ENCODE peak calls at places on chromosome 12, in four cellular contexts. One of them, this sample, is unnamed.

GRCh38 chr12:57008113-57008687 is 1.9 kb upstream of the ZBTB39 start:
- DNase-seq in nucleus accumbens: no peak
- DNase-seq in stimulated activated CD4-positive, alpha-beta T cell treated with anti-CD3 and anti-CD28 coated beads, Interleukin-15, amount 100 ng/mL, for 1 hour: no peak
- DNase-seq in mucosa of gallbladder: no peak
- DNase-seq in this sample: no peak

GRCh38 chr12:123384318-123384993 is 524 bp downstream of the KMT5A start:
- DNase-seq in stimulated activated CD4-positive, alpha-beta T cell treated with anti-CD3 and anti-CD28 coated beads, Interleukin-15, amount 100 ng/mL, for 1 hour: no peak
- DNase-seq in mucosa of gallbladder: no peak
- DNase-seq in nucleus accumbens: no peak
- DNase-seq in this sample: peak; percentile 42

GRCh38 chr12:12788675-12789368 is 3.4 kb downstream of the APOLD1 start:
- DNase-seq in mucosa of gallbladder: peak; percentile 69
- DNase-seq in nucleus accumbens: peak; percentile 53
- DNase-seq in stimulated activated CD4-positive, alpha-beta T cell treated with anti-CD3 and anti-CD28 coated beads, Interleukin-15, amount 100 ng/mL, for 1 hour: peak; percentile 19
- DNase-seq in this sample: peak; percentile 50

GRCh38 chr12:40227447-40227846 is 2.6 kb downstream of the LRRK2 start:
- DNase-seq in mucosa of gallbladder: no peak
- DNase-seq in stimulated activated CD4-positive, alpha-beta T cell treated with anti-CD3 and anti-CD28 coated beads, Interleukin-15, amount 100 ng/mL, for 1 hour: no peak
- DNase-seq in nucleus accumbens: no peak
- DNase-seq in this sample: no peak

GRCh38 chr12:2414810-2415567 is 362.2 kb downstream of the CACNA1C start:
- DNase-seq in stimulated activated CD4-positive, alpha-beta T cell treated with anti-CD3 and anti-CD28 coated beads, Interleukin-15, amount 100 ng/mL, for 1 hour: no peak
- DNase-seq in nucleus accumbens: no peak
- DNase-seq in mucosa of gallbladder: no peak
- DNase-seq in this sample: no peak

GRCh38 chr12:93156091-93156490 is 221.6 kb upstream of the NUDT4 start:
- DNase-seq in nucleus accumbens: peak; percentile 5
- DNase-seq in mucosa of gallbladder: no peak
- DNase-seq in stimulated activated CD4-positive, alpha-beta T cell treated with anti-CD3 and anti-CD28 coated beads, Interleukin-15, amount 100 ng/mL, for 1 hour: no peak
- DNase-seq in this sample: no peak

GRCh38 chr12:66129934-66130266 is 650 bp downstream of the LLPH start:
- DNase-seq in mucosa of gallbladder: no peak
- DNase-seq in stimulated activated CD4-positive, alpha-beta T cell treated with anti-CD3 and anti-CD28 coated beads, Interleukin-15, amount 100 ng/mL, for 1 hour: no peak
- DNase-seq in nucleus accumbens: no peak
- DNase-seq in this sample: no peak

GRCh38 chr12:101414533-101415119 is 7.1 kb upstream of the ARL1 start:
- DNase-seq in nucleus accumbens: peak; percentile 0
- DNase-seq in mucosa of gallbladder: peak; percentile 54
- DNase-seq in stimulated activated CD4-positive, alpha-beta T cell treated with anti-CD3 and anti-CD28 coated beads, Interleukin-15, amount 100 ng/mL, for 1 hour: no peak
- DNase-seq in this sample: no peak

GRCh38 chr12:131371580-131372475 is 339.1 kb upstream of the SFSWAP start:
- DNase-seq in stimulated activated CD4-positive, alpha-beta T cell treated with anti-CD3 and anti-CD28 coated beads, Interleukin-15, amount 100 ng/mL, for 1 hour: no peak
- DNase-seq in mucosa of gallbladder: no peak
- DNase-seq in nucleus accumbens: no peak
- DNase-seq in this sample: no peak

GRCh38 chr12:18139254-18139653 is 49.3 kb upstream of the RERGL start:
- DNase-seq in mucosa of gallbladder: no peak
- DNase-seq in nucleus accumbens: no peak
- DNase-seq in stimulated activated CD4-positive, alpha-beta T cell treated with anti-CD3 and anti-CD28 coated beads, Interleukin-15, amount 100 ng/mL, for 1 hour: no peak
- DNase-seq in this sample: no peak

GRCh38 chr12:10904686-10905085 is 4.7 kb downstream of the TAS2R13 start:
- DNase-seq in nucleus accumbens: no peak
- DNase-seq in mucosa of gallbladder: no peak
- DNase-seq in stimulated activated CD4-positive, alpha-beta T cell treated with anti-CD3 and anti-CD28 coated beads, Interleukin-15, amount 100 ng/mL, for 1 hour: no peak
- DNase-seq in this sample: no peak

GRCh38 chr12:54959291-54960018 is 25.1 kb downstream of the TESPA1 start:
- DNase-seq in stimulated activated CD4-positive, alpha-beta T cell treated with anti-CD3 and anti-CD28 coated beads, Interleukin-15, amount 100 ng/mL, for 1 hour: no peak
- DNase-seq in nucleus accumbens: no peak
- DNase-seq in mucosa of gallbladder: no peak
- DNase-seq in this sample: no peak

GRCh38 chr12:966715-967114 is 17.2 kb upstream of the RAD52 start:
- DNase-seq in nucleus accumbens: no peak
- DNase-seq in mucosa of gallbladder: no peak
- DNase-seq in stimulated activated CD4-positive, alpha-beta T cell treated with anti-CD3 and anti-CD28 coated beads, Interleukin-15, amount 100 ng/mL, for 1 hour: no peak
- DNase-seq in this sample: no peak

GRCh38 chr12:1851126-1851791 is 30.9 kb downstream of the LRTM2 start:
- DNase-seq in nucleus accumbens: no peak
- DNase-seq in stimulated activated CD4-positive, alpha-beta T cell treated with anti-CD3 and anti-CD28 coated beads, Interleukin-15, amount 100 ng/mL, for 1 hour: no peak
- DNase-seq in mucosa of gallbladder: no peak
- DNase-seq in this sample: no peak

GRCh38 chr12:52043386-52044212 is 7.6 kb upstream of the NR4A1 start:
- DNase-seq in nucleus accumbens: peak; percentile 59
- DNase-seq in stimulated activated CD4-positive, alpha-beta T cell treated with anti-CD3 and anti-CD28 coated beads, Interleukin-15, amount 100 ng/mL, for 1 hour: no peak
- DNase-seq in mucosa of gallbladder: no peak
- DNase-seq in this sample: no peak

GRCh38 chr12:75560167-75560566 is 48.8 kb upstream of the KRR1 start:
- DNase-seq in nucleus accumbens: no peak
- DNase-seq in stimulated activated CD4-positive, alpha-beta T cell treated with anti-CD3 and anti-CD28 coated beads, Interleukin-15, amount 100 ng/mL, for 1 hour: no peak
- DNase-seq in mucosa of gallbladder: no peak
- DNase-seq in this sample: no peak